ENCODE peak calls at places on chromosomes 13 and 19, in six cellular contexts. One of them, this sample, is unnamed.

GRCh38 chr13:97582170-97582569 is 148.2 kb downstream of the RAP2A start:
- DNase-seq in IMR-90: no peak
- DNase-seq in RWPE1: no peak
- DNase-seq in neural crest cell: no peak
- DNase-seq in suprapubic skin: no peak
- DNase-seq in cardiac fibroblast: no peak
- DNase-seq in this sample: no peak

GRCh38 chr19:36646746-36647145 is 19.9 kb downstream of the ZNF461 start:
- DNase-seq in IMR-90: no peak
- DNase-seq in RWPE1: no peak
- DNase-seq in neural crest cell: no peak
- DNase-seq in suprapubic skin: no peak
- DNase-seq in cardiac fibroblast: no peak
- DNase-seq in this sample: no peak

GRCh38 chr13:21233086-21233485 is 56.6 kb downstream of the MRPL57 start:
- DNase-seq in IMR-90: no peak
- DNase-seq in RWPE1: no peak
- DNase-seq in neural crest cell: no peak
- DNase-seq in suprapubic skin: no peak
- DNase-seq in cardiac fibroblast: no peak
- DNase-seq in this sample: no peak

GRCh38 chr13:99935772-99936171 is 35.8 kb downstream of the ZIC5 start:
- DNase-seq in IMR-90: no peak
- DNase-seq in RWPE1: no peak
- DNase-seq in neural crest cell: no peak
- DNase-seq in suprapubic skin: no peak
- DNase-seq in cardiac fibroblast: no peak
- DNase-seq in this sample: no peak

GRCh38 chr13:51524846-51525566 is 59.3 kb upstream of the WDFY2 start:
- DNase-seq in IMR-90: peak; percentile 90
- DNase-seq in RWPE1: no peak
- DNase-seq in neural crest cell: no peak
- DNase-seq in suprapubic skin: no peak
- DNase-seq in cardiac fibroblast: peak; percentile 84
- DNase-seq in this sample: no peak

GRCh38 chr13:94093652-94094310 is 385.7 kb downstream of the DCT start:
- DNase-seq in IMR-90: peak; percentile 60
- DNase-seq in RWPE1: no peak
- DNase-seq in neural crest cell: no peak
- DNase-seq in suprapubic skin: no peak
- DNase-seq in cardiac fibroblast: no peak
- DNase-seq in this sample: no peak

GRCh38 chr13:42883771-42884170 is 102.4 kb downstream of the FAM216B start:
- DNase-seq in IMR-90: peak; percentile 33
- DNase-seq in RWPE1: no peak
- DNase-seq in neural crest cell: no peak
- DNase-seq in suprapubic skin: no peak
- DNase-seq in cardiac fibroblast: peak; percentile 82
- DNase-seq in this sample: peak; percentile 46

GRCh38 chr19:43700368-43701015 is 15.4 kb upstream of the IRGC start:
- DNase-seq in IMR-90: peak; percentile 84
- DNase-seq in RWPE1: no peak
- DNase-seq in neural crest cell: no peak
- DNase-seq in suprapubic skin: peak; percentile 77
- DNase-seq in cardiac fibroblast: peak; percentile 76
- DNase-seq in this sample: no peak

GRCh38 chr13:108031859-108032258 is 183.5 kb downstream of the LIG4 start:
- DNase-seq in IMR-90: no peak
- DNase-seq in RWPE1: no peak
- DNase-seq in neural crest cell: no peak
- DNase-seq in suprapubic skin: no peak
- DNase-seq in cardiac fibroblast: no peak
- DNase-seq in this sample: no peak

GRCh38 chr19:18023596-18024212 is 15.7 kb downstream of the ARRDC2 start:
- DNase-seq in IMR-90: no peak
- DNase-seq in RWPE1: no peak
- DNase-seq in neural crest cell: no peak
- DNase-seq in suprapubic skin: peak; percentile 86
- DNase-seq in cardiac fibroblast: peak; percentile 93
- DNase-seq in this sample: no peak

GRCh38 chr19:54616840-54617560 is 13.3 kb upstream of the LILRB1 start:
- DNase-seq in IMR-90: no peak
- DNase-seq in RWPE1: no peak
- DNase-seq in neural crest cell: no peak
- DNase-seq in suprapubic skin: no peak
- DNase-seq in cardiac fibroblast: no peak
- DNase-seq in this sample: no peak

GRCh38 chr19:48537541-48537940 is 14.4 kb upstream of the SULT2B1 start:
- DNase-seq in IMR-90: no peak
- DNase-seq in RWPE1: no peak
- DNase-seq in neural crest cell: no peak
- DNase-seq in suprapubic skin: no peak
- DNase-seq in cardiac fibroblast: no peak
- DNase-seq in this sample: no peak

GRCh38 chr13:22278336-22278929 is 607.6 kb downstream of the FGF9 start:
- DNase-seq in IMR-90: peak; percentile 63
- DNase-seq in RWPE1: peak; percentile 2
- DNase-seq in neural crest cell: peak; percentile 47
- DNase-seq in suprapubic skin: no peak
- DNase-seq in cardiac fibroblast: no peak
- DNase-seq in this sample: peak; percentile 51

GRCh38 chr19:48271531-48272151 is 1.8 kb downstream of the ZNF114 start:
- DNase-seq in IMR-90: peak; percentile 35
- DNase-seq in RWPE1: peak; percentile 23
- DNase-seq in neural crest cell: peak; percentile 58
- DNase-seq in suprapubic skin: peak; percentile 66
- DNase-seq in cardiac fibroblast: peak; percentile 59
- DNase-seq in this sample: peak; percentile 61

GRCh38 chr19:50486823-50487515 is 10.3 kb upstream of the GARIN5A start:
- DNase-seq in IMR-90: peak; percentile 19
- DNase-seq in RWPE1: no peak
- DNase-seq in neural crest cell: peak; percentile 67
- DNase-seq in suprapubic skin: no peak
- DNase-seq in cardiac fibroblast: peak; percentile 66
- DNase-seq in this sample: peak; percentile 71

GRCh38 chr19:6018786-6019185 is 40.8 kb upstream of the RANBP3 start:
- DNase-seq in IMR-90: no peak
- DNase-seq in RWPE1: no peak
- DNase-seq in neural crest cell: no peak
- DNase-seq in suprapubic skin: no peak
- DNase-seq in cardiac fibroblast: no peak
- DNase-seq in this sample: no peak

GRCh38 chr13:46606915-46607413 is 54.0 kb downstream of the LRCH1 start:
- DNase-seq in IMR-90: no peak
- DNase-seq in RWPE1: no peak
- DNase-seq in neural crest cell: no peak
- DNase-seq in suprapubic skin: no peak
- DNase-seq in cardiac fibroblast: no peak
- DNase-seq in this sample: no peak

GRCh38 chr19:30492581-30492980 is 120.4 kb downstream of the ZNF536 start:
- DNase-seq in IMR-90: no peak
- DNase-seq in RWPE1: no peak
- DNase-seq in neural crest cell: no peak
- DNase-seq in suprapubic skin: no peak
- DNase-seq in cardiac fibroblast: no peak
- DNase-seq in this sample: no peak

DNA sequence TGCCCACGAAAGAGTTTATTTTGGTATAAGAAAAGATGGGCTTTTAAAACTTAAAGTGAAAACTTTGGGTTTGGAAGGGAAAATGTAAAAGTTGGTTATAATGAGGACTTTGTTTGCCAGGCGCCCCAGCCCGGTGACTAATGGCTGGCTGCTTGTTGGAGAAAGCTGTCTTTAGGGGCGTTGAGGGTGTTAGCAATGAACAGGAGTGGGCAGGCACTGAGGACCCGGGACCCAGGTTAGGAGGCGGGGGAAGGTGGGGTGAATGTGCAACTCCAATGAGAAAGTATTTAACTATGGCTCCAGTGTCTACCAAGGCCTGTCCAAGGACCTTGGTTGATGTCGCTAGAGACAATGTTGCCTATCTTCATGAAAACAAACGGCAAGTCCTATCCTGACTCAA is 118.6 kb downstream of the ZNF536 start:
- DNase-seq in IMR-90: no peak
- DNase-seq in RWPE1: no peak
- DNase-seq in neural crest cell: no peak
- DNase-seq in suprapubic skin: no peak
- DNase-seq in cardiac fibroblast: no peak
- DNase-seq in this sample: no peak
- TF ChIP-seq CTCF in IMR-90: no peak
- TF ChIP-seq CTCF in RWPE1: no peak
- TF ChIP-seq CTCF in neural crest cell: no peak
- TF ChIP-seq CTCF in suprapubic skin: no peak
- TF ChIP-seq CTCF in cardiac fibroblast: no peak
- TF ChIP-seq CTCF in this sample: no peak

DNA sequence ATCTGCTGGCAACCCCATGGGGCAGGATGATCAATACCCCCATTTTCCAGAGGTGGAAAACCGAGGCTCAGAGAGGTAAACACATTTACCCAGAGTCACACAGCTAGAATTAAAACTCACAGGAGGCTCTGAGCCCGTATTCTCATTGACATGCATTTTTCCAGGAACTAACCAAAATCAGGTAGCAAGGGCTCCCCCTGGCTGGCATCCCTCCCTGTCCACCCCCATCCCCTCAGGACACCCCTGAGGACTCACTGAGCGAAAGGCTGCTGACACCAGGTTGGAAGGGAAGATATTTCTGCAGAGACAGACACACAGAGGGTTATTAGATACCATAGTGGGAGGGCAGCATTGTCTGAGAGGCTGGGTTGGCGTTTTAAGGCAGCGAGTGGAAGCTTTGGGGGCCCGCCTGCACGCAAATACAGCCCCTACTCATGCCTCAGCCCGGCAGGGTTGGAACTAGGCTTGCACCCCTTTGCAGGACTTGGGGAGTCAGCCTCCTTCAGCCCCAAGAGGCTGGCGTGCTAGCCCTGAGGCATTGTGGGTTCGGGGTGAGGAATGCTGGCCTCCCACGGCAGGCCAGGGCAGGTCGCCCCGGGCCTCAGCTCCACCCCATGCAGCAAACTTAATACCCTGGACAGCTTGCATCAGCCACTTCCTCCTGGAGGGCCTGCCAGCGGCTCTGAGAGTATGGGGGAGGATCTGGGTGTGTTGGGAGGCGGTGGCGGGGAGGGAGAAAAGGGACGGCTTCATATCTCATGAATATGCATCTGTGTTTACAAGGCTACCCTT is 3.9 kb downstream of the SLC1A5 start:
- DNase-seq in IMR-90: peak; percentile 95
- DNase-seq in RWPE1: peak; percentile 97
- DNase-seq in neural crest cell: peak; percentile 51
- DNase-seq in suprapubic skin: peak; percentile 90
- DNase-seq in cardiac fibroblast: peak; percentile 94
- DNase-seq in this sample: peak; percentile 95
- TF ChIP-seq CTCF in IMR-90: peak; percentile 33
- TF ChIP-seq CTCF in RWPE1: no peak
- TF ChIP-seq CTCF in neural crest cell: no peak
- TF ChIP-seq CTCF in suprapubic skin: no peak
- TF ChIP-seq CTCF in cardiac fibroblast: peak; percentile 40
- TF ChIP-seq CTCF in this sample: peak; percentile 55

GRCh38 chr19:3507371-3508120 is 1.4 kb downstream of the FZR1 start:
- DNase-seq in IMR-90: no peak
- DNase-seq in RWPE1: no peak
- DNase-seq in neural crest cell: no peak
- DNase-seq in suprapubic skin: peak; percentile 68
- DNase-seq in cardiac fibroblast: peak; percentile 10
- DNase-seq in this sample: no peak

GRCh38 chr19:3504723-3505122 is 1.4 kb upstream of the FZR1 start:
- DNase-seq in IMR-90: no peak
- DNase-seq in RWPE1: no peak
- DNase-seq in neural crest cell: no peak
- DNase-seq in suprapubic skin: no peak
- DNase-seq in cardiac fibroblast: peak; percentile 12
- DNase-seq in this sample: no peak

GRCh38 chr19:3506384-3507340 is 551 bp downstream of the FZR1 start:
- DNase-seq in IMR-90: no peak
- DNase-seq in RWPE1: no peak
- DNase-seq in neural crest cell: no peak
- DNase-seq in suprapubic skin: peak; percentile 84
- DNase-seq in cardiac fibroblast: peak; percentile 20
- DNase-seq in this sample: peak; percentile 14

GRCh38 chr19:3503036-3503572 is 2.6 kb upstream of the DOHH start:
- DNase-seq in IMR-90: peak; percentile 78
- DNase-seq in RWPE1: no peak
- DNase-seq in neural crest cell: no peak
- DNase-seq in suprapubic skin: no peak
- DNase-seq in cardiac fibroblast: peak; percentile 32
- DNase-seq in this sample: no peak

DNA sequence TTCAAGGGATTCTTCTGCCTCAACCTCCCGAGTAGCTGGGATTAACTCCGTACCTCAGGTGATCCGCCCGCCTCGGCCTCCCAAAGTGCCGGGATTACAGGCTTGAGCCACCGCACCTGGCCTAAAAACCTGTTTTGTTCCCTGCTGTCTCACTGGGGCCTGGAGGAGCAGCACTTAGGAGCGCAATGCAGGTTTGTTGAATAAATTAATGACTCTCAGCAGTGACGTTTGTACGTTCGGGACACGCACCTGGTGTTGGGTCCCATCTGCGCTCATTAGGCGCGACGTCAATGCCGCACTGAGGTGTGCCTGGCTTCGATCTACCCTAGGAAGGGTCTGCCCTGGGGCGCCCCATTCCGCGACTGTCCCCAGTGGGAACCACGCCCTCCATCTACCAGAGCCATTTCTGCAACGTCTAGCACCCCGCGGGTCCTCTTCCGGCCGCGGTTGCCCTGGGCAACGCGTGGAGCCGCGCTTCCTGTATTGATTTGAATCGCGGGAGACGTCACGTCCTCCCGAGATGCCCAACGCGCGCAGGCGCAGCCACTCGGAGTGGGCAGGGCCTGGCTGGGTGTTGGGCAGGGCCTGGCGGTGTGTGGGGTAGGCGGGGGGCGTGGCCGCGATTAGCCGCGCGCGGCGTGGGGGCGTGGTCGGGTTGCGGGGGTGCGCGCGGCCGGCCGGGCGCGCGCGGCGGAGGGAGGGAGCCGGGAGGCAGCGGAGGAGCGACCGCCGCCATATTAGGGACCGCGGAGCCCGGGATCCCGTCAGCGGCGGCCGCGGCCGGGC is at the start of gene FZR1:
- DNase-seq in IMR-90: peak; percentile 98
- DNase-seq in RWPE1: peak; percentile 95
- DNase-seq in neural crest cell: peak; percentile 97
- DNase-seq in suprapubic skin: peak; percentile 100
- DNase-seq in cardiac fibroblast: peak; percentile 99
- DNase-seq in this sample: peak; percentile 99
- TF ChIP-seq CTCF in IMR-90: no peak
- TF ChIP-seq CTCF in RWPE1: no peak
- TF ChIP-seq CTCF in neural crest cell: no peak
- TF ChIP-seq CTCF in suprapubic skin: no peak
- TF ChIP-seq CTCF in cardiac fibroblast: no peak
- TF ChIP-seq CTCF in this sample: no peak

GRCh38 chr13:58827904-58828303 is 1196.4 kb downstream of the PCDH17 start:
- DNase-seq in IMR-90: no peak
- DNase-seq in RWPE1: no peak
- DNase-seq in neural crest cell: no peak
- DNase-seq in suprapubic skin: no peak
- DNase-seq in cardiac fibroblast: no peak
- DNase-seq in this sample: no peak

DNA sequence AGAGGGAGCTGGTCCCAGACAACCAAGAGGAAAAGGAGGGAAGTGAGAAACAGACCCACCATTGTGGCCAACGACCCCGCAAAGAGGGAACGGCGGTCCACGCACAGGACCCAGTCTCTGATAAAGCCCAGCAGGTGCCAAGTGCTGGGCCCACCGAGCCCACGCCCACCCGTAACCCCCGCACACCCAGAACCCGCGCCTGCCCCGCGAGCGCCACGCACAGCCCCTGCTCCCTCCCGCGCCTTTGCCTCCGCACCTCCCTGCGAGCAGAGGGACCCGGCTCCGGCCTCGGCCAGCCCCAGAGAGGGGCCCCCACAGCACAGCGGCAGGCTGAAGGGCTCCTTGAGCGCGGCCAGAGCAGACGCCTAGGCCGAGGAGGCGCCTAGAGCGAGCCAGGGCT is 1192.2 kb downstream of the PCDH17 start:
- DNase-seq in IMR-90: no peak
- DNase-seq in RWPE1: no peak
- DNase-seq in neural crest cell: no peak
- DNase-seq in suprapubic skin: no peak
- DNase-seq in cardiac fibroblast: no peak
- DNase-seq in this sample: no peak
- TF ChIP-seq CTCF in IMR-90: no peak
- TF ChIP-seq CTCF in RWPE1: no peak
- TF ChIP-seq CTCF in neural crest cell: no peak
- TF ChIP-seq CTCF in suprapubic skin: no peak
- TF ChIP-seq CTCF in cardiac fibroblast: no peak
- TF ChIP-seq CTCF in this sample: no peak